ENCODE peak calls at places on chromosomes 4 and X, in seven cellular contexts. One of them, this sample, is unnamed.

GRCh38 chr4:76696109-76696508 is 201.8 kb downstream of the SOWAHB start:
- DNase-seq in HFF-Myc: peak; percentile 72
- DNase-seq in pancreas: no peak
- DNase-seq in HCT116: no peak
- DNase-seq in CD8-positive, alpha-beta T cell: no peak
- DNase-seq in A549: no peak
- DNase-seq in brain microvascular endothelial cell: no peak
- DNase-seq in this sample: no peak

GRCh38 chr4:26713563-26714145 is 129.8 kb downstream of the TBC1D19 start:
- DNase-seq in brain microvascular endothelial cell: no peak
- DNase-seq in HFF-Myc: no peak
- DNase-seq in pancreas: no peak
- DNase-seq in HCT116: no peak
- DNase-seq in A549: no peak
- DNase-seq in CD8-positive, alpha-beta T cell: no peak
- DNase-seq in this sample: no peak

GRCh38 chr4:155220025-155220424 is 11.6 kb downstream of the NPY2R start:
- DNase-seq in HCT116: no peak
- DNase-seq in CD8-positive, alpha-beta T cell: no peak
- DNase-seq in A549: no peak
- DNase-seq in HFF-Myc: no peak
- DNase-seq in pancreas: no peak
- DNase-seq in brain microvascular endothelial cell: no peak
- DNase-seq in this sample: no peak

GRCh38 chr4:137519406-137519805 is 12.9 kb downstream of the PCDH18 start:
- DNase-seq in HCT116: no peak
- DNase-seq in A549: no peak
- DNase-seq in pancreas: no peak
- DNase-seq in HFF-Myc: no peak
- DNase-seq in CD8-positive, alpha-beta T cell: no peak
- DNase-seq in brain microvascular endothelial cell: peak; percentile 77
- DNase-seq in this sample: no peak

GRCh38 chrX:30920271-30920670 is 31.2 kb upstream of the TAB3 start:
- DNase-seq in HCT116: no peak
- DNase-seq in pancreas: no peak
- DNase-seq in A549: no peak
- DNase-seq in CD8-positive, alpha-beta T cell: no peak
- DNase-seq in HFF-Myc: no peak
- DNase-seq in brain microvascular endothelial cell: no peak
- DNase-seq in this sample: no peak

GRCh38 chr4:31518796-31519250 is 798.7 kb downstream of the PCDH7 start:
- DNase-seq in A549: peak; percentile 7
- DNase-seq in HFF-Myc: no peak
- DNase-seq in CD8-positive, alpha-beta T cell: no peak
- DNase-seq in pancreas: no peak
- DNase-seq in HCT116: peak; percentile 48
- DNase-seq in brain microvascular endothelial cell: peak; percentile 20
- DNase-seq in this sample: no peak

GRCh38 chrX:86148024-86148511 is at the start of gene DACH2:
- DNase-seq in HFF-Myc: no peak
- DNase-seq in A549: peak; percentile 71
- DNase-seq in CD8-positive, alpha-beta T cell: no peak
- DNase-seq in pancreas: peak; percentile 85
- DNase-seq in brain microvascular endothelial cell: peak; percentile 67
- DNase-seq in HCT116: no peak
- DNase-seq in this sample: no peak

GRCh38 chr4:16056681-16057400 is 27.0 kb downstream of the PROM1 start:
- DNase-seq in CD8-positive, alpha-beta T cell: no peak
- DNase-seq in brain microvascular endothelial cell: no peak
- DNase-seq in A549: no peak
- DNase-seq in HCT116: no peak
- DNase-seq in pancreas: no peak
- DNase-seq in HFF-Myc: no peak
- DNase-seq in this sample: no peak

GRCh38 chr4:182575225-182575624 is 332.0 kb downstream of the TENM3 start:
- DNase-seq in A549: no peak
- DNase-seq in brain microvascular endothelial cell: no peak
- DNase-seq in CD8-positive, alpha-beta T cell: no peak
- DNase-seq in HFF-Myc: no peak
- DNase-seq in HCT116: no peak
- DNase-seq in pancreas: no peak
- DNase-seq in this sample: no peak

GRCh38 chrX:41350976-41351569 is 17.1 kb downstream of the DDX3X start:
- DNase-seq in HCT116: no peak
- DNase-seq in HFF-Myc: no peak
- DNase-seq in brain microvascular endothelial cell: no peak
- DNase-seq in A549: peak; percentile 19
- DNase-seq in pancreas: no peak
- DNase-seq in CD8-positive, alpha-beta T cell: no peak
- DNase-seq in this sample: no peak

GRCh38 chr4:139367421-139368090 is 65.3 kb upstream of the NDUFC1 start:
- DNase-seq in A549: no peak
- DNase-seq in HFF-Myc: peak; percentile 4
- DNase-seq in pancreas: no peak
- DNase-seq in HCT116: no peak
- DNase-seq in CD8-positive, alpha-beta T cell: no peak
- DNase-seq in brain microvascular endothelial cell: no peak
- DNase-seq in this sample: no peak

GRCh38 chr4:30854566-30854965 is 134.4 kb downstream of the PCDH7 start:
- DNase-seq in HFF-Myc: no peak
- DNase-seq in brain microvascular endothelial cell: no peak
- DNase-seq in CD8-positive, alpha-beta T cell: no peak
- DNase-seq in pancreas: no peak
- DNase-seq in A549: no peak
- DNase-seq in HCT116: peak; percentile 70
- DNase-seq in this sample: no peak

GRCh38 chr4:47817275-47817674 is 20.6 kb downstream of the CORIN start:
- DNase-seq in A549: no peak
- DNase-seq in brain microvascular endothelial cell: no peak
- DNase-seq in CD8-positive, alpha-beta T cell: no peak
- DNase-seq in HFF-Myc: no peak
- DNase-seq in HCT116: no peak
- DNase-seq in pancreas: no peak
- DNase-seq in this sample: no peak

GRCh38 chr4:143335979-143336827 is 473 bp upstream of the GAB1 start:
- DNase-seq in brain microvascular endothelial cell: peak; percentile 82
- DNase-seq in A549: peak; percentile 80
- DNase-seq in CD8-positive, alpha-beta T cell: no peak
- DNase-seq in HCT116: no peak
- DNase-seq in pancreas: peak; percentile 91
- DNase-seq in HFF-Myc: peak; percentile 81
- DNase-seq in this sample: no peak

GRCh38 chr4:139988863-139989765 is 164.9 kb downstream of the MAML3 start:
- DNase-seq in brain microvascular endothelial cell: peak; percentile 98
- DNase-seq in pancreas: no peak
- DNase-seq in CD8-positive, alpha-beta T cell: no peak
- DNase-seq in HFF-Myc: peak; percentile 93
- DNase-seq in HCT116: peak; percentile 82
- DNase-seq in A549: peak; percentile 79
- DNase-seq in this sample: no peak

GRCh38 chr4:74311696-74312313 is 3.5 kb downstream of the EPGN start:
- DNase-seq in HCT116: peak; percentile 62
- DNase-seq in pancreas: peak; percentile 35
- DNase-seq in A549: peak; percentile 67
- DNase-seq in CD8-positive, alpha-beta T cell: no peak
- DNase-seq in brain microvascular endothelial cell: peak; percentile 59
- DNase-seq in HFF-Myc: peak; percentile 27
- DNase-seq in this sample: peak; percentile 42

DNA sequence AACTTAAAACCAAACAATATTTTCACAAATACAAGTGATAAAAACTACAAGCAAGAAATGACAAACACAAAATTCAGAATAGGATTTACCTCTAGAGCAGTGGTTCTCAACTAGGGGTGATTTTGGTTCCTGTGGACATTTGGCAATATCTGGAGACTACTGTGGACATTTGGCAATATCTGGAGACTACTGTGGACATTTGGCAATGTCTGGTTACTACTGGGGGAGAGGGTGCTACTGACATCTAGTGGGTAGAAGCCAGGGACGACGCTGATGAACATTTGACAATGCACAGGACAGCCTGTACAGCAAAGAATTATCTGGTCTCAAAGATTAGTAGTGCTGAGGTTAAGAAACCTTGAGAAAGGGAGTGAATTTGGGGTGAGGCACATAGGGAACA is 169.8 kb downstream of the CLCN4 start:
- DNase-seq in HFF-Myc: peak; percentile 14
- DNase-seq in brain microvascular endothelial cell: peak; percentile 50
- DNase-seq in HCT116: peak; percentile 22
- DNase-seq in A549: peak; percentile 77
- DNase-seq in CD8-positive, alpha-beta T cell: no peak
- DNase-seq in pancreas: no peak
- DNase-seq in this sample: no peak
- TF ChIP-seq CTCF in HFF-Myc: peak; percentile 25
- TF ChIP-seq CTCF in brain microvascular endothelial cell: peak; percentile 66
- TF ChIP-seq CTCF in HCT116: peak; percentile 46
- TF ChIP-seq CTCF in A549: peak; percentile 59
- TF ChIP-seq CTCF in CD8-positive, alpha-beta T cell: no peak
- TF ChIP-seq CTCF in pancreas: no peak
- TF ChIP-seq CTCF in this sample: peak; percentile 21

GRCh38 chr4:173374588-173374987 is 3.8 kb downstream of the SAP30 start:
- DNase-seq in HCT116: no peak
- DNase-seq in pancreas: no peak
- DNase-seq in brain microvascular endothelial cell: no peak
- DNase-seq in CD8-positive, alpha-beta T cell: no peak
- DNase-seq in HFF-Myc: no peak
- DNase-seq in A549: no peak
- DNase-seq in this sample: no peak

GRCh38 chr4:173370130-173370476 is 651 bp upstream of the SAP30 start:
- DNase-seq in brain microvascular endothelial cell: peak; percentile 53
- DNase-seq in HCT116: no peak
- DNase-seq in CD8-positive, alpha-beta T cell: peak; percentile 45
- DNase-seq in A549: no peak
- DNase-seq in HFF-Myc: no peak
- DNase-seq in pancreas: no peak
- DNase-seq in this sample: no peak

GRCh38 chr4:173367946-173368345 is 2.8 kb upstream of the SAP30 start:
- DNase-seq in A549: no peak
- DNase-seq in HFF-Myc: no peak
- DNase-seq in CD8-positive, alpha-beta T cell: no peak
- DNase-seq in brain microvascular endothelial cell: no peak
- DNase-seq in pancreas: no peak
- DNase-seq in HCT116: no peak
- DNase-seq in this sample: no peak

GRCh38 chr4:173370477-173371291 is at the start of gene SAP30:
- DNase-seq in A549: peak; percentile 96
- DNase-seq in HCT116: peak; percentile 94
- DNase-seq in CD8-positive, alpha-beta T cell: peak; percentile 95
- DNase-seq in brain microvascular endothelial cell: peak; percentile 97
- DNase-seq in pancreas: peak; percentile 99
- DNase-seq in HFF-Myc: peak; percentile 91
- DNase-seq in this sample: peak; percentile 94

DNA sequence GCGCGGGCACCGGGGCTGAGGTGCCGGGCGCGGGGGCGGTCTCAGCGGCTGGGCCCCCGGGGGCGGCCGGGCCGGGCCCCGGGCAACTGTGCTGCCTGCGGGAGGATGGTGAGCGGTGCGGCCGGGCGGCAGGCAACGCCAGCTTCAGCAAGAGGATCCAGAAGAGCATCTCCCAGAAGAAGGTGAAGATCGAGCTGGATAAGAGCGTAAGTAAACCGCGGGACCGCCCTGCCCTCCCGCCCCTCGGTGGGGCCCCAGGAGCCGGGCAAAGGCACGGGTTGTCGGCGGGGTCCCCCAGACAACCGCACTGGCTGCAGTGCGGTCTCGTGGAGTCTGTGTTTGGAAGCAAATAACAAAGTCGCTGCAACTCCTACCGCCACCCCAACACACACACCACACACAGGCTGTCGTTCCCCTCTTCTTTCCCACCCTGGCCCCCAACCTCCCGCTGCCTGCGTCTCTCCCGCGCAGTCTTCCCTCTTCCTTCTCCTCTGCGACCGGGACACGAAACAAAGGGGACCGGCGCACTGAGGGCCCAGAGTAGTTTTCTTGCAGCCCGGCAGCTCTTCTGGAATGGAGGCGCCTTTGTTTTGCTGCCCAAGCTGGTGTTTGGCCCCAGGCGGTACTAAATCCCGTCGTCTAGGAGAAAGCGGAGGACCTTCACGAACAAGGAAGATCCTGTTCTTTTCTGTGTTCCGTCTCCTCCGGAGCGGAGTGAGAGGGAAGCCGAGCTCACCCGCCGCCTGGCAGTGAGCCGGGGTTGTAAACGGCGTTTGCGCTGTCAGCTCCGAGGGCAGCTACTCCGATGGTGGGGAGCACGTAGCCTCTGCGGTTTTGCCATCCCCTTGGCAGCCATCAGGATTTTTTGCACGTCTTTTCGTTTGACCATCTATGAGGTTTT is 788 bp downstream of the SAP30 start:
- DNase-seq in brain microvascular endothelial cell: peak; percentile 55
- DNase-seq in pancreas: peak; percentile 69
- DNase-seq in CD8-positive, alpha-beta T cell: peak; percentile 11
- DNase-seq in A549: peak; percentile 51
- DNase-seq in HCT116: no peak
- DNase-seq in HFF-Myc: no peak
- DNase-seq in this sample: no peak
- H3K4me3 ChIP-seq in brain microvascular endothelial cell: peak overlapping the region; percentile 86
- H3K4me3 ChIP-seq in pancreas: peak overlapping the region; percentile 82
- H3K4me3 ChIP-seq in CD8-positive, alpha-beta T cell: peak overlapping the region; percentile 93
- H3K4me3 ChIP-seq in A549: peak overlapping the region; percentile 93
- H3K4me3 ChIP-seq in HCT116: peak overlapping the region; percentile 81
- H3K4me3 ChIP-seq in HFF-Myc: peak overlapping the region; percentile 93
- H3K4me3 ChIP-seq in this sample: peak overlapping the region; percentile 58

DNA sequence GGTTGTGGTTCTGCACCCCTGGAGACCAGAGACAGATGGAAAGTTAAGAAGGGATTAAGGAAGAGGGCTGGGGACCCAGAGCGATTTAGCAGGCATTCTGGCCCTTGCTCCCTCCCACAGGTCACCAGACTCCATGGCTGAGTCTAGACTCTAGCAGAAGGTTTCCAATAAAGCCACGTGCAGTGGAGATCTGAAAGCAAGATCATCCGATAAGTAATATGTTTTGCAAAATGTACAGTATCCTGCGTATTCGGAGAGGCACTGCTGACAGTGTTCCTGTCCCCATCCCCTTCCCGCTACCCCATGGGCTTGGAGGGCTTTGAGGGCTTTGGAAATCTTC is 531 bp upstream of the GPRIN3 start:
- DNase-seq in HFF-Myc: no peak
- DNase-seq in A549: no peak
- DNase-seq in CD8-positive, alpha-beta T cell: no peak
- DNase-seq in brain microvascular endothelial cell: no peak
- DNase-seq in pancreas: no peak
- DNase-seq in HCT116: no peak
- DNase-seq in this sample: no peak
- TF ChIP-seq CTCF in HFF-Myc: no peak
- TF ChIP-seq CTCF in A549: no peak
- TF ChIP-seq CTCF in CD8-positive, alpha-beta T cell: no peak
- TF ChIP-seq CTCF in brain microvascular endothelial cell: no peak
- TF ChIP-seq CTCF in pancreas: no peak
- TF ChIP-seq CTCF in HCT116: no peak
- TF ChIP-seq CTCF in this sample: no peak

GRCh38 chrX:1249101-1249887 is 19.3 kb upstream of the CSF2RA start:
- DNase-seq in CD8-positive, alpha-beta T cell: peak; percentile 45
- DNase-seq in HCT116: no peak
- DNase-seq in A549: peak; percentile 60
- DNase-seq in brain microvascular endothelial cell: peak; percentile 12
- DNase-seq in HFF-Myc: peak; percentile 70
- DNase-seq in pancreas: peak; percentile 43
- DNase-seq in this sample: no peak
- H3K4me3 ChIP-seq in CD8-positive, alpha-beta T cell: peak overlapping the region; percentile 42
- H3K4me3 ChIP-seq in HCT116: no peak overlapping the region
- H3K4me3 ChIP-seq in A549: no peak overlapping the region
- H3K4me3 ChIP-seq in brain microvascular endothelial cell: no peak overlapping the region
- H3K4me3 ChIP-seq in HFF-Myc: peak overlapping the region; percentile 28
- H3K4me3 ChIP-seq in pancreas: no peak overlapping the region
- H3K4me3 ChIP-seq in this sample: no peak overlapping the region

GRCh38 chr4:169416997-169417396 is 146.2 kb upstream of the SH3RF1 start:
- DNase-seq in HFF-Myc: no peak
- DNase-seq in pancreas: no peak
- DNase-seq in brain microvascular endothelial cell: no peak
- DNase-seq in A549: no peak
- DNase-seq in CD8-positive, alpha-beta T cell: no peak
- DNase-seq in HCT116: no peak
- DNase-seq in this sample: no peak
- TF ChIP-seq CTCF in HFF-Myc: no peak
- TF ChIP-seq CTCF in pancreas: no peak
- TF ChIP-seq CTCF in brain microvascular endothelial cell: no peak
- TF ChIP-seq CTCF in A549: no peak
- TF ChIP-seq CTCF in CD8-positive, alpha-beta T cell: no peak
- TF ChIP-seq CTCF in HCT116: no peak
- TF ChIP-seq CTCF in this sample: no peak

This sample was measured in GM12864.